ENCODE peak calls at places on chromosomes 6 and 20, in six cellular contexts. P is neuronal stem cell, I is H9, V is mesenchymal stem cell, Q is IMR-90, A is H1. W is an unnamed sample.

GRCh38 chr6:145815351-145815772 is 767 bp upstream of the FBXO30 start:
- DNase-seq in P (no peak), I (peak; percentile 55), V (peak; percentile 51), Q (peak; percentile 8), A (peak; percentile 74), W (peak; percentile 25)

GRCh38 chr6:11202513-11203305 is 29.8 kb downstream of the NEDD9 start:
- DNase-seq in P (peak; percentile 37), I (peak; percentile 59), V (peak; percentile 60), Q (peak; percentile 41), A (no peak), W (no peak)

GRCh38 chr6:11187301-11187700 is 45.2 kb downstream of the NEDD9 start:
- DNase-seq in P (no peak), I (no peak), V (no peak), Q (no peak), A (no peak), W (no peak)

GRCh38 chr6:15412767-15413166 is 166.9 kb downstream of the JARID2 start:
- DNase-seq in P (no peak), I (no peak), V (no peak), Q (no peak), A (no peak), W (peak; percentile 32)

GRCh38 chr20:58025233-58025632 is 203.2 kb downstream of the ANKRD60 start:
- DNase-seq in P (no peak), I (no peak), V (no peak), Q (no peak), A (no peak), W (no peak)

GRCh38 chr6:118705799-118706481 is 54.5 kb upstream of the CEP85L start:
- DNase-seq in P (peak; percentile 41), I (peak; percentile 64), V (peak; percentile 60), Q (peak; percentile 36), A (no peak), W (peak; percentile 79)

GRCh38 chr20:235891-236290 is 8.8 kb downstream of the DEFB129 start:
- DNase-seq in P (no peak), I (no peak), V (no peak), Q (no peak), A (no peak), W (no peak)

GRCh38 chr6:125170376-125170775 is 16.8 kb downstream of the TPD52L1 start:
- DNase-seq in P (no peak), I (no peak), V (no peak), Q (peak; percentile 59), A (no peak), W (no peak)

GRCh38 chr20:53917145-53918009 is 153.0 kb downstream of the BCAS1 start:
- DNase-seq in P (no peak), I (no peak), V (peak; percentile 84), Q (no peak), A (no peak), W (peak; percentile 60)

GRCh38 chr6:34235605-34236422 is 859 bp upstream of the HMGA1 start:
- DNase-seq in P (peak; percentile 67), I (no peak), V (peak; percentile 89), Q (peak; percentile 92), A (peak; percentile 90), W (peak; percentile 92)

GRCh38 chr20:35023624-35024023 is 68.0 kb downstream of the MYH7B start:
- DNase-seq in P (no peak), I (no peak), V (no peak), Q (no peak), A (peak; percentile 26), W (no peak)

GRCh38 chr6:33769248-33769821 is 19.6 kb downstream of the LEMD2 start:
- DNase-seq in P (no peak), I (no peak), V (no peak), Q (no peak), A (no peak), W (no peak)

GRCh38 chr20:20003088-20003954 is 13.8 kb upstream of the NAA20 start:
- DNase-seq in P (no peak), I (no peak), V (no peak), Q (peak; percentile 40), A (no peak), W (peak; percentile 24)

GRCh38 chr20:20782747-20783146 is 70.3 kb upstream of the RALGAPA2 start:
- DNase-seq in P (no peak), I (no peak), V (no peak), Q (no peak), A (no peak), W (no peak)

GRCh38 chr6:150535818-150536220 is 63.9 kb upstream of the PLEKHG1 start:
- DNase-seq in P (no peak), I (no peak), V (no peak), Q (no peak), A (no peak), W (no peak)

GRCh38 chr6:90149280-90149679 is 147.4 kb downstream of the BACH2 start:
- DNase-seq in P (no peak), I (no peak), V (no peak), Q (no peak), A (no peak), W (peak; percentile 8)

GRCh38 chr20:46060301-46060881 is 29.4 kb downstream of the NCOA5 start:
- DNase-seq in P (no peak), I (no peak), V (no peak), Q (no peak), A (peak; percentile 36), W (no peak)

GRCh38 chr6:90350689-90351554 is 54.3 kb upstream of the BACH2 start:
- DNase-seq in P (no peak), I (no peak), V (no peak), Q (peak; percentile 17), A (no peak), W (peak; percentile 68)

GRCh38 chr6:77763124-77763523 is 110.3 kb downstream of the MEI4 start:
- DNase-seq in P (no peak), I (no peak), V (no peak), Q (no peak), A (no peak), W (no peak)

GRCh38 chr6:135271626-135272025 is 90.5 kb downstream of the MYB start:
- DNase-seq in P (no peak), I (no peak), V (no peak), Q (no peak), A (peak; percentile 47), W (no peak)

GRCh38 chr6:34462561-34462971 is 3.3 kb upstream of the PACSIN1 start:
- DNase-seq in P (no peak), I (peak; percentile 90), V (peak; percentile 35), Q (no peak), A (peak; percentile 79), W (no peak)

GRCh38 chr20:45459606-45460005 is 9.9 kb upstream of the WFDC2 start:
- DNase-seq in P (no peak), I (no peak), V (no peak), Q (peak; percentile 3), A (no peak), W (no peak)

GRCh38 chr6:131490441-131490840 is 82.6 kb upstream of the ARG1 start:
- DNase-seq in P (no peak), I (no peak), V (no peak), Q (no peak), A (no peak), W (no peak)

GRCh38 chr6:140816696-140817095 is 1316.0 kb upstream of the GJE1 start:
- DNase-seq in P (no peak), I (no peak), V (no peak), Q (no peak), A (no peak), W (peak; percentile 52)

GRCh38 chr20:23049201-23049932 is at the start of gene THBD:
- DNase-seq in P (peak; percentile 30), I (peak; percentile 71), V (peak; percentile 86), Q (peak; percentile 12), A (peak; percentile 81), W (peak; percentile 35)
- H4K91ac ChIP-seq in P (no peak within 1 kb of the TSS), I (no peak within 1 kb of the TSS), V (peak within 1 kb of the TSS; percentile 74), Q (no peak within 1 kb of the TSS), A (no peak within 1 kb of the TSS), W (no peak within 1 kb of the TSS)

GRCh38 chr6:36986704-36987047 is 680 bp upstream of the MTCH1 start:
- DNase-seq in P (no peak), I (no peak), V (no peak), Q (no peak), A (no peak), W (no peak)
- H2BK120ac ChIP-seq in P (no peak overlapping the region), I (peak overlapping the region; percentile 28), V (no peak overlapping the region), Q (peak overlapping the region; percentile 76), A (peak overlapping the region; percentile 43), W (peak overlapping the region; percentile 65)

DNA sequence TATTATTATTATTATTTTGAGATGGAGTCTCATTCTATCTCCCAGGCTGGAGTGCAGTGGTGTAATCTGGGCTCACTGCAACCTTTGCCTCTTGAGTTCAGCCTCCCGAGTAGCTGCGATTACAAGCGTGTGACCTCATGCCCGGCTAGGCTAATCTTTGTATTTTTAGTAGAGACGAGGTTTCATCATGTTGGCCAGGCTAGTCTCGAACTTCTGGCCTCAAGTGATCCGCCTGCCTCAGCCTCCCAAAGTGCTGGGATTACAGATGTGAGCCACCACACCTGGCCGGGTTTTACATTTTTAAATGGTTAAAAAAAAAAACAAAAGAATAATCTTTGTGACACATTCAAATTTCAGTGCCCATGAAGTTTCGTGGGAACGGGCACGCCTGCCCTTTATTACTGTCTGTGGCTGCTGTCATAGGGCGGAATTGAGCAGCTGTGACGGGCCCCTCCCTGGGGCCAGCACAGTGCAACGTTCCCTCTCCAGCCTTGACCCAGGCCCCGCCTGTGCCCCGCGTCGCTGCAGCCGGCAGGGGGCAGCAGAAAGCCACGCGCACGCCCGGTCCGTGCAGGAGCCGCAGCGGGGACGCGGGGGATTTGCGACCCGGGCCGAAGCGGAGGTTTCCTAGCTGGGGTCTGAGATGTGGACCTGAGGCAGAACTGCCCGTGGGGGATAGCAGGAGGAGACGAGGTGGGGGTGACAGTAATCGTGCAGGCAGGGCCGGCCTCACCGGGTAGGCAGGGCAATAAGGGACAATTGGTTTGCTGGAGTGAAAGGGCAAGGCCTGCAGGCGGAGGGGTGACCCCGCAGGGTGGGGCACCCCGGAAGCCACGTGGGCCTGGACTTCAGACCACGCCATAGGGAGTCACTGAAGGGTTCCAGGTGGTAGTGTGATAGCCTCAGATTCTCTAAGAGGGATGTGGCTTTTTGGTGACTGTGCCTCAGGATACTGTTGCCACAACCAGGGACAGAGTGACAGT is 54.3 kb downstream of the SYTL3 start:
- DNase-seq in P (peak; percentile 61), I (peak; percentile 86), V (peak; percentile 59), Q (peak; percentile 28), A (peak; percentile 97), W (peak; percentile 70)
- H3K23ac ChIP-seq in P (peak overlapping the region; percentile 85), I (no peak overlapping the region), V (no peak overlapping the region), Q (peak overlapping the region; percentile 72), A (no peak overlapping the region), W (no peak overlapping the region)

DNA sequence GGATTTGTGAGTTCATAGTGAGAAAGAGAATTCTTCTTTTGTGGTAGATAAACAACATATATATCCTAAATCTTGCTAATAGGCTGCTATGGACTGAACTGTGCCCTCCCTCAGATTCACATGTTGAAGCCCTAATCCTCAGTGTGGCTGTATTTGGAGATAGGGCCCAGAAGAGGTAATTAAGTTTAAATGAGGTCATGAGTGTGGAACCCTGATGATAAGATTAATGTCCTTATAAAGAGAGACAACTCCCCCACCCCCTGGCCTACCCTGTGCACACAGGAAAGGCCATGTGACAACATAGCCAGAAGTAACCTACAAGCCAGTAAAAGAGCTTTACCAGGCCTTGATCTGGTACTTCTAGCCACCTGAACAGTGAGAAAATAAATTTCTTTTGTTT is 200.1 kb upstream of the EYA4 start:
- DNase-seq in P (no peak), I (no peak), V (no peak), Q (no peak), A (no peak), W (no peak)
- H4K91ac ChIP-seq in P (no peak overlapping the region), I (no peak overlapping the region), V (no peak overlapping the region), Q (no peak overlapping the region), A (no peak overlapping the region), W (no peak overlapping the region)

DNA sequence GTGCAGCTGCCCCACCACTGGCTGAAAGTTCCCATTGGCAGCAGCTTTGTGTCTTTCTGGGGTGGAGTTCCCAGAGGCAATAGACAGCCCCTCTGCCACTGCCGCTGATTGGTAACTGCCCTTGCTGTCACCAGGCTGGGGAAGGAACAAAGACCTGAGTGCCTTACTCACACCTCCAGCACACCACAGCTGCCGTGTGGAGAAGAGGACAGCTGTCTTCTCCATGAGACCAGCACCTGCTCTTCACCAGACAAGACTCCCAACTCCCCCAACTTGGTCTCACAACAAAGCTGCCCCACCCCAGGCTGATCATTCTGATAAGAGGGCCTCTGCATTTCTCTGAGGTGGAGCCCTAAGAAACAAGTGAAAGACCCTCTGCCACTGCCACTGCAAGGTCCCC is 39.7 kb upstream of the PTCHD4 start:
- DNase-seq in P (no peak), I (no peak), V (no peak), Q (no peak), A (no peak), W (no peak)
- H2BK120ac ChIP-seq in P (no peak overlapping the region), I (no peak overlapping the region), V (no peak overlapping the region), Q (no peak overlapping the region), A (no peak overlapping the region), W (no peak overlapping the region)